ENCODE peak calls at places on chromosome 3, in four cellular contexts. M, S, O and B are unnamed samples.
A peak's percentile ranks its signal among the peaks of the same experiment; 100 is the strongest.

GRCh38 chr3:149369991-149370866 is 7.2 kb downstream of the TM4SF1 start:
- DNase-seq in O (no peak), M (no peak), S (no peak), B (no peak)

GRCh38 chr3:170585937-170586310 is at the start of gene SLC7A14:
- DNase-seq in M (no peak), O (no peak), S (no peak), B (no peak)

GRCh38 chr3:47479826-47480160 is 4.1 kb upstream of the SCAP start:
- DNase-seq in M (no peak), S (no peak), O (no peak), B (no peak)

GRCh38 chr3:157122116-157122515 is 37.8 kb downstream of the CCNL1 start:
- DNase-seq in M (no peak), S (no peak), O (no peak), B (no peak)

GRCh38 chr3:159607856-159608255 is 380.8 kb upstream of the IL12A start:
- DNase-seq in O (no peak), S (no peak), M (no peak), B (no peak)

GRCh38 chr3:62332771-62333381 is 40.5 kb downstream of the FEZF2 start:
- DNase-seq in S (no peak), M (no peak), O (no peak), B (peak; percentile 6)

GRCh38 chr3:37243811-37244748 is 69.7 kb upstream of the LRRFIP2 start:
- DNase-seq in S (peak; percentile 90), O (peak; percentile 96), M (peak; percentile 94), B (peak; percentile 91)

GRCh38 chr3:158103131-158103955 is 2.9 kb downstream of the SHOX2 start:
- DNase-seq in S (peak; percentile 73), O (peak; percentile 59), M (no peak), B (no peak)

GRCh38 chr3:40317061-40317676 is 7.7 kb downstream of the EIF1B start:
- DNase-seq in M (no peak), O (no peak), S (no peak), B (peak; percentile 44)

GRCh38 chr3:71228156-71228885 is 355.2 kb downstream of the FOXP1 start:
- DNase-seq in M (no peak), S (no peak), O (no peak), B (no peak)

GRCh38 chr3:55885721-55886120 is 398.6 kb upstream of the WNT5A start:
- DNase-seq in S (no peak), M (no peak), O (no peak), B (no peak)

GRCh38 chr3:62475940-62476339 is 102.6 kb upstream of the FEZF2 start:
- DNase-seq in M (no peak), S (no peak), O (no peak), B (no peak)

GRCh38 chr3:66419053-66419440 is 81.8 kb downstream of the LRIG1 start:
- DNase-seq in O (no peak), M (no peak), S (no peak), B (no peak)
- H3K9me3 ChIP-seq in O (no peaks in the 10 kb centered on the region), M (peaks cover 9% of the 10 kb centered on the region), S (peaks cover 12% of the 10 kb centered on the region), B (no peaks in the 10 kb centered on the region)

GRCh38 chr3:176855901-176856486 is 341.3 kb downstream of the TBL1XR1 start:
- DNase-seq in S (no peak), O (no peak), M (no peak), B (no peak)

GRCh38 chr3:176855213-176855612 is 342.1 kb downstream of the TBL1XR1 start:
- DNase-seq in O (no peak), S (no peak), M (no peak), B (no peak)

DNA sequence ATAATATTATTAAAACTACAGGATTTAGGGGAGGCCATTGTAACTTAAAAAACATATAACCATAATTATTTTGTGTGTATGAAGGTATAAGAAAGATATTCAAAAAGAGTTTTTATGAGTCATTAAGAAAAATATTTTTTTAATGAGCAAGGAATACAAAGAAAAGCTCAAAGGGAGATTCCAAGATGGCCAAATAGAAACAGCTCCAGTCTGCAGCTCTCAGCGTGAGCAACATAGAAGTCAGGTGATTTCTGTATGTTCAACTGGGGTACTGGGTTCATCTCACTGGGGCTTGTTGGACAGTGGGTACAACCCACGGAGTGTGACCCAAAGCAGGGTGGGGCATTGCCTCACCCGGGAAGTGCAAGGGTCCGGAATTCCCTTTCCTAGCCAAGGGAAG is 336.1 kb downstream of the TBL1XR1 start:
- DNase-seq in S (no peak), M (no peak), O (no peak), B (no peak)
- TF ChIP-seq POLR2AphosphoS5 in S (no peak), M (no peak), O (no peak), B (no peak)

DNA sequence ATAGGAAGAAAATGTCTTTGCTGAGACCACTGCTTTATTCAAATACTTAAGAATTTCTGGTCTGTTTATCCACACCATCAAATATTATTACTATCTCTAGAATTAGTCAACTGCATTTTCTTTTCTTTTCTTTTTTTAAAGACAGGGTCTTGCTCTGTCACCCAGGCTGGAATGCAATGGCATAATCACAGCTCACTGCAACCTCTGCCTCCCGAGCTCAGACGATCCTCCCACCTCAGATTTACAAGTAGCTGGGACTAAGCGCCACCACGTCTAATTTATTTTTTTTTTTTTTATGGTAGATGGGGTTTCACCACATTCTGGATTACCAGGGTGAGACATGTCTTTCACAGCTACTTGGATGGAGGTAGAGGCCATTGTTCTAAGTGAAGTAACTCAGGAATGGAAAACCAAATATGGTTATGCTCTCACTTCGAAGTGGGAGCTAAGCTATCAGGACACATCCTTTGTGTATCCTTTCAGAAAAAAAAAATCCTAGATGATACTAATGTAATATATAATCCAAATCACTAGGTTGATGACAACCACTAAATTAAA is 52.8 kb downstream of the STAG1 start:
- DNase-seq in S (no peak), O (no peak), M (no peak), B (no peak)
- H3K9me3 ChIP-seq in S (peaks cover 4% of the 10 kb centered on the region), O (no peaks in the 10 kb centered on the region), M (no peaks in the 10 kb centered on the region), B (no peaks in the 10 kb centered on the region)

GRCh38 chr3:126449621-126450051 is 26.1 kb downstream of the ZXDC start:
- DNase-seq in M (no peak), S (peak; percentile 57), O (no peak), B (no peak)

GRCh38 chr3:126452213-126452612 is 23.5 kb downstream of the ZXDC start:
- DNase-seq in S (no peak), M (no peak), O (no peak), B (no peak)

GRCh38 chr3:126450219-126450618 is 25.5 kb downstream of the ZXDC start:
- DNase-seq in S (peak; percentile 40), M (no peak), O (no peak), B (no peak)

GRCh38 chr3:126451511-126451910 is 24.2 kb downstream of the ZXDC start:
- DNase-seq in O (no peak), M (no peak), S (peak; percentile 56), B (no peak)

DNA sequence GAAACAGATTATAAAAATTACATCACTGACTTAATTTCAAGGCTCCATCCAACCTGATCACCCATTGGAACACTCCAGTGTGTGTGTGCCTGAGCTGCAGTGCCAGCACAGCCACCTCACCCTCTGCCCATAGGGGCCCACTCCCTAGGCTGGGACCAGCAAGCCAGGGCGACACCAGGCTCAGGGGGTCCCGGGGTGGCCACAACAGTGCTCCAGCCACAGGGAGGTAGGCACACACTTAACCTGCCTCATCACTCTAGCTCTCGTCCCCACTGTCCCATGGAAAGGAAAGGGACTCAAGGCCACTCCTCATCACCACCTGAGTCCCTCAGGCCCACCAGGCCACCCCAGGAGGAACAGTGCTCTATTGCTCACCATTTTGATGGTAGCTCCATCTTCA is 24.9 kb downstream of the ZXDC start:
- DNase-seq in O (no peak), M (no peak), S (peak; percentile 34), B (no peak)
- TF ChIP-seq POLR2AphosphoS5 in O (no peak), M (no peak), S (no peak), B (no peak)

GRCh38 chr3:31581660-31582059 is 48.9 kb downstream of the STT3B start:
- DNase-seq in O (no peak), M (no peak), S (no peak), B (no peak)
- H3K9me3 ChIP-seq in O (no peaks in the 10 kb centered on the region), M (no peaks in the 10 kb centered on the region), S (no peaks in the 10 kb centered on the region), B (no peaks in the 10 kb centered on the region)

DNA sequence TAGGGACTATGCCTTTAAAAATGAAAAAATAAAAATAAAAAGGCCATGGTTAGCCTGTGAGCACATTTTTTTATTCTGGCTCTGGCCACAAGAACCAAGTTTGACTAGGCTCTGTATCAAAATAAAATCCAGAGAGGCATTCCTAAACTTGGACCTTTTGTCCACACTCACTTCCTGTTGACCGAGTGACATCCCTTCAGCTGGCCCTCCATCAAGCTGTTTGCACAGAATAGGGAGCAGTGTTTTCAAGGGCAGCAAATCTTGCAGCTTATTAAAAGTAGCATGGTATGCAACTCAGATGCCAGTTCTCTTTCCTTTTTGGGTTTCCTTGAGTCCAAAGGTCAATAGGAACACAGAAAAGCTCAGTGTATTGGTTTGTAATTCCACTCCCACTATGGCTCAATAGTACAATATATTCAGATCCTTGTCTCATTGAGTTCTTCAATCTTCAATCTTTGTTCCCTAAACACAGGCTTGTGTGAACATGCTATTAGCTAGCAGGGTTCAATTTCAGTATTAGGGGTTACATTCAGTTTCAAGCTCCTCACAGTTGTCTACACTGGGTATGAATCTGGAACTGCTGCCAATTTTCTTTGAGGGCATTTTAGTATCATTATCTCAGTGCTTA is 244.5 kb downstream of the RBMS3 start:
- DNase-seq in S (no peak), O (peak; percentile 75), M (no peak), B (peak; percentile 77)
- TF ChIP-seq POLR2AphosphoS5 in S (peak; percentile 87), O (no peak), M (peak; percentile 96), B (peak; percentile 85)

GRCh38 chr3:20563236-20563635 is 377.2 kb upstream of the SGO1 start:
- DNase-seq in M (no peak), S (no peak), O (no peak), B (no peak)

GRCh38 chr3:20561166-20561565 is 375.2 kb upstream of the SGO1 start:
- DNase-seq in S (no peak), O (no peak), M (no peak), B (no peak)

GRCh38 chr3:20569310-20569709 is 383.3 kb upstream of the SGO1 start:
- DNase-seq in S (no peak), O (no peak), M (no peak), B (no peak)

GRCh38 chr3:20563985-20564384 is 378.0 kb upstream of the SGO1 start:
- DNase-seq in S (no peak), O (no peak), M (no peak), B (no peak)

DNA sequence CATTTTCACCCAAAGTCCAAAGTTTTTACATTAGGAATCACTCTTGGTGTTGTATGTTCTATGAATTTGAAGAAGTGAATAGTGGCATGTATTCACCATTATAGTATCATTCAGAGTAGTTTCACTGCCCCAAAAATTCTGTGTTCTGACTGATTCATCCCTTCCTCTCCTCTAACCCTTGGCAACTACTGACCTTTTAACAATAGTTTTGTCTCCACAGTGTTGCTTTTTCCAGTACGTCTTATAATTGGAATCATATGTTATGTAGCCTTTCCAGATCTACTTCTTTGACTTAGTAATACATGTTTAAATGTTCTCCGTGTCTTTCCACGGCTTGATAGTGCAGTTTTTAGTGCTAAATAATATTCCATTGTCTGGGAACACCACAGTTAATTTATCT is 379.0 kb upstream of the SGO1 start:
- DNase-seq in M (no peak), S (no peak), O (no peak), B (no peak)
- H3K9me3 ChIP-seq in M (no peaks in the 10 kb centered on the region), S (no peaks in the 10 kb centered on the region), O (no peaks in the 10 kb centered on the region), B (no peaks in the 10 kb centered on the region)

GRCh38 chr3:12959838-12960378 is 113.3 kb downstream of the IQSEC1 start:
- DNase-seq in O (no peak), M (no peak), S (peak; percentile 89), B (no peak)
- TF ChIP-seq POLR2AphosphoS5 in O (no peak), M (no peak), S (peak; percentile 83), B (no peak)